ENCODE peak calls at places on chromosomes 11 and 22, in nine cellular contexts. P, F, B, O, N, M, S, E and U are unnamed samples.

GRCh38 chr11:60925685-60926267 is 1.5 kb downstream of the TMEM132A start:
- DNase-seq in P (no peak), F (peak; percentile 26), B (no peak), O (no peak), N (peak; percentile 16), M (no peak), S (peak; percentile 66), E (no peak), U (peak; percentile 92)

GRCh38 chr11:17171342-17171741 is 36.4 kb downstream of the PIK3C2A start:
- DNase-seq in P (no peak), F (no peak), B (no peak), O (peak; percentile 48), N (peak; percentile 11), M (no peak), S (peak; percentile 78), E (no peak), U (no peak)

GRCh38 chr11:72245232-72245816 is 1.3 kb upstream of the PHOX2A start:
- DNase-seq in P (no peak), F (no peak), B (no peak), O (peak; percentile 32), N (no peak), M (no peak), S (no peak), E (no peak), U (no peak)

GRCh38 chr11:22555901-22556300 is 69.7 kb downstream of the FANCF start:
- DNase-seq in P (no peak), F (no peak), B (no peak), O (no peak), N (no peak), M (no peak), S (peak; percentile 1), E (no peak), U (no peak)

GRCh38 chr11:12110714-12111481 is 508 bp downstream of the MICAL2 start:
- DNase-seq in P (no peak), F (peak; percentile 56), B (peak; percentile 29), O (peak; percentile 62), N (no peak), M (no peak), S (no peak), E (no peak), U (peak; percentile 37)

GRCh38 chr11:1209371-1210057 is 13.4 kb upstream of the MUC5B start:
- DNase-seq in P (no peak), F (no peak), B (no peak), O (no peak), N (no peak), M (no peak), S (no peak), E (no peak), U (peak; percentile 8)

GRCh38 chr22:22673628-22674027 is 29.2 kb downstream of the GGTLC2 start:
- DNase-seq in P (no peak), F (no peak), B (no peak), O (no peak), N (no peak), M (no peak), S (no peak), E (no peak), U (no peak)

GRCh38 chr11:96001037-96001436 is 77.1 kb upstream of the MTMR2 start:
- DNase-seq in P (no peak), F (peak; percentile 19), B (no peak), O (no peak), N (peak; percentile 70), M (no peak), S (peak; percentile 94), E (peak; percentile 42), U (no peak)

GRCh38 chr11:102367364-102367763 is 20.4 kb downstream of the BIRC2 start:
- DNase-seq in P (no peak), F (no peak), B (no peak), O (no peak), N (no peak), M (no peak), S (peak; percentile 54), E (no peak), U (no peak)

GRCh38 chr11:83827520-83827919 is 541.4 kb upstream of the CCDC90B start:
- DNase-seq in P (no peak), F (no peak), B (no peak), O (no peak), N (no peak), M (no peak), S (peak; percentile 16), E (no peak), U (no peak)

GRCh38 chr11:107876141-107876540 is 17.6 kb upstream of the SLC35F2 start:
- DNase-seq in P (no peak), F (no peak), B (no peak), O (no peak), N (no peak), M (no peak), S (no peak), E (no peak), U (no peak)